ENCODE peak calls at places on chromosomes 11 and 22, in five cellular contexts. P is neuronal stem cell, L is vagina, E is adrenal gland, Y is transverse colon. U is an unnamed sample.

GRCh38 chr11:62560566-62561103 is 13.1 kb downstream of the EEF1G start:
- DNase-seq in L (no peak), P (peak), Y (peak), E (peak), U (peak)

GRCh38 chr11:122235615-122236014 is 119.6 kb upstream of the BLID start:
- DNase-seq in P (no peak), Y (no peak), E (no peak), L (no peak), U (no peak)

GRCh38 chr11:24593332-24593731 is 96.5 kb downstream of the LUZP2 start:
- DNase-seq in Y (no peak), L (no peak), E (no peak), P (no peak), U (no peak)

GRCh38 chr22:20206709-20207215 is 55.9 kb upstream of the CCDC188 start:
- DNase-seq in Y (peak), L (no peak), P (no peak), E (no peak), U (no peak)

GRCh38 chr11:62804310-62805043 is 763 bp downstream of the NXF1 start:
- DNase-seq in Y (no peak), L (no peak), P (no peak), E (no peak), U (no peak)

GRCh38 chr11:122062763-122063162 is 53.3 kb downstream of the BLID start:
- DNase-seq in Y (no peak), E (no peak), L (no peak), P (no peak), U (no peak)

GRCh38 chr11:76210920-76211851 is 4.9 kb upstream of the WNT11 start:
- DNase-seq in L (no peak), Y (peak), P (no peak), E (no peak), U (no peak)

GRCh38 chr11:77115181-77115611 is 12.6 kb downstream of the OMP start:
- DNase-seq in L (no peak), E (no peak), Y (no peak), P (no peak), U (no peak)

GRCh38 chr22:32853662-32854061 is 52.2 kb downstream of the TIMP3 start:
- DNase-seq in P (no peak), L (no peak), Y (no peak), E (no peak), U (no peak)

GRCh38 chr11:109422755-109423113 is 744 bp downstream of the C11orf87 start:
- DNase-seq in L (no peak), Y (no peak), P (no peak), E (no peak), U (peak)

GRCh38 chr11:3738241-3738640 is 59.1 kb downstream of the NUP98 start:
- DNase-seq in L (no peak), E (no peak), P (no peak), Y (no peak), U (no peak)

GRCh38 chr11:47586043-47586442 is 435 bp upstream of the FAM180B start:
- DNase-seq in Y (no peak), L (no peak), P (no peak), E (no peak), U (no peak)

GRCh38 chr11:94762208-94762607 is 5.9 kb upstream of the AMOTL1 start:
- DNase-seq in Y (no peak), L (no peak), P (no peak), E (no peak), U (no peak)

GRCh38 chr11:120289426-120289825 is 35.7 kb upstream of the TLCD5 start:
- DNase-seq in E (no peak), Y (no peak), P (no peak), L (no peak), U (no peak)

GRCh38 chr22:29427176-29427760 is 11.1 kb upstream of the RFPL1 start:
- DNase-seq in P (no peak), E (no peak), L (peak), Y (no peak), U (no peak)

GRCh38 chr11:73652046-73652730 is 5.8 kb downstream of the PLEKHB1 start:
- DNase-seq in P (peak), L (no peak), Y (peak), E (no peak), U (peak)

GRCh38 chr11:130219148-130219547 is 59.6 kb downstream of the ST14 start:
- DNase-seq in P (no peak), Y (no peak), L (no peak), E (peak), U (no peak)

GRCh38 chr11:78218707-78219492 is 30.2 kb downstream of the USP35 start:
- DNase-seq in E (peak), P (no peak), Y (no peak), L (peak), U (no peak)

GRCh38 chr11:106461839-106462545 is 384.5 kb downstream of the AASDHPPT start:
- DNase-seq in E (no peak), L (no peak), P (no peak), Y (no peak), U (peak)

GRCh38 chr22:29773233-29773632 is 6.1 kb downstream of the UQCR10 start:
- DNase-seq in L (no peak), Y (no peak), E (peak), P (no peak), U (no peak)

GRCh38 chr22:39808087-39808486 is 85.5 kb downstream of the ENTHD1 start:
- DNase-seq in E (peak), L (no peak), Y (peak), P (no peak), U (peak)

GRCh38 chr22:38718414-38718813 is 12.7 kb downstream of the GTPBP1 start:
- DNase-seq in Y (peak), P (no peak), L (no peak), E (peak), U (peak)

GRCh38 chr11:86637976-86638375 is 34.4 kb downstream of the ME3 start:
- DNase-seq in Y (no peak), L (no peak), P (no peak), E (no peak), U (no peak)

GRCh38 chr11:63599211-63600122 is 14.8 kb downstream of the PLAAT3 start:
- DNase-seq in Y (no peak), E (peak), P (no peak), L (no peak), U (no peak)

GRCh38 chr11:34640050-34640971 is 19.4 kb downstream of the EHF start:
- DNase-seq in L (no peak), P (no peak), Y (peak), E (no peak), U (peak)

GRCh38 chr11:2366271-2366670 is 10.8 kb upstream of the CD81 start:
- DNase-seq in E (no peak), L (no peak), P (no peak), Y (no peak), U (no peak)

GRCh38 chr11:114208371-114208770 is 87.8 kb upstream of the NNMT start:
- DNase-seq in Y (no peak), E (no peak), P (no peak), L (no peak), U (no peak)

GRCh38 chr11:57514538-57515331 is 767 bp downstream of the SLC43A1 start:
- DNase-seq in E (peak), Y (peak), P (no peak), L (no peak), U (peak)

GRCh38 chr11:26717761-26718160 is 4.1 kb downstream of the SLC5A12 start:
- DNase-seq in L (no peak), E (no peak), Y (no peak), P (no peak), U (no peak)

GRCh38 chr11:27914080-27914479 is 193.9 kb downstream of the KIF18A start:
- DNase-seq in L (no peak), Y (no peak), E (no peak), P (no peak), U (no peak)

GRCh38 chr22:31343235-31344191 is 2.6 kb downstream of the PATZ1 start:
- DNase-seq in L (no peak), Y (peak), E (no peak), P (peak), U (peak)

GRCh38 chr22:38494498-38494897 is 11.6 kb downstream of the DDX17 start:
- DNase-seq in E (peak), P (no peak), Y (no peak), L (no peak), U (no peak)

GRCh38 chr11:70545626-70545945 is 147.3 kb downstream of the CTTN start:
- DNase-seq in Y (no peak), E (no peak), L (no peak), P (no peak), U (no peak)

GRCh38 chr11:111528557-111528956 is 12.0 kb upstream of the LAYN start:
- DNase-seq in E (no peak), P (no peak), L (no peak), Y (no peak), U (no peak)

DNA sequence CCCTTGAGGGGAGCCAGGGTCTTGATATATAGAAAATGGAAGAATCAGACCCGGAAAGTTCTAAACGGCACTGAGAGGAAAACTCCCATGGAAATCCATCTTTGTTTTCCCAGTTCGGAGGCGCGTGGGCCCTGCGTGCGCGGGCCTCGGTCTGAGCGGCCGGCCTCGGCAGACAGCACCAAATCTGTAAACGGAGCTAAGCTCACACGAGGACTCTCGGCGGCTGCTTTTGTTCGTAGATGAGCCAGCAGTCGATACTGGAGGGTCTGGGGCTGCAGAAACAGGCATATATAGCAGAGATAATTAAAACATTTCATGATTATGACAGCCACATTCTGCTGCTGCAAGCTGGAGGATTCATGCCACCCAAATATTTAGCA is 68.5 kb upstream of the PPARA start:
- DNase-seq in P (no peak), L (no peak), E (peak), Y (peak), U (peak)
- H3K4me3 ChIP-seq in P (no peak), L (peak), E (peak), Y (peak), U (no peak)

GRCh38 chr11:66336234-66337102 is at the start of gene RIN1:
- DNase-seq in E (peak), Y (peak), P (no peak), L (no peak), U (peak)
- H3K4me3 ChIP-seq in E (peak), Y (peak), P (peak), L (peak), U (peak)

DNA sequence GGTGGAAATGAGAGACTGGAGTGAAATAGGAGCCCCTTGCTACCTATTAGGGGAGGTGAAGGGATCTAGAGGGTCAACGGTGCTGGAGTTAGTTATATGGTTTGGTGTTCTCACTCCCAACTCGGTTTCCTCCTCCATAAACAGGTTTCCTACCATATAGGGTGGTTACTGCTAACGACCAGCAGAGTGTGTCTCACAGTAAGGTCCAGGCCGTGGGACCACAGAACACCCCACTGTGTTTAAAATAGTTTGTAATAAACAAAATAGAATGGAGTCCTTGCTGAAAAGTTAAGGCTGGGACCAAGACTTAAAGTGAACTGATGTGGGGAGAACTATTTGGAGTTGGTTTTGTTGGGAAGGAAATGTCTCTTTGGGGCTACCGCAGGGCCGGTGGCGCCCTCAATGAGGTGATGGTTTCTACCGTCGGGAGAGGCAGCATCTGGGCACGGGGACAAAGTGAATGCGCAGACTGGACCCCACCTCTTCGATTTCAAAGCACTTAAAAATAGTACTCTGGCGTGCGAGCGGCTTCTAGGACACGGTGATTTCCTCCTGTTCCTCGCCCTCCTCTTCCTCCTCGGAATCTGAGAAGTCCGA is 4.5 kb downstream of the DBX1 start:
- DNase-seq in L (no peak), E (no peak), Y (no peak), P (no peak), U (peak)
- H3K4me3 ChIP-seq in L (no peak), E (no peak), Y (peak), P (no peak), U (peak)

GRCh38 chr11:65540290-65541092 is 15.6 kb downstream of the SCYL1 start:
- DNase-seq in P (peak), Y (peak), L (no peak), E (peak), U (peak)

GRCh38 chr11:65539401-65540289 is 14.8 kb downstream of the SCYL1 start:
- DNase-seq in E (no peak), Y (peak), P (no peak), L (no peak), U (peak)

GRCh38 chr11:65542738-65543390 is 15.3 kb downstream of the LTBP3 start:
- DNase-seq in Y (no peak), E (no peak), P (no peak), L (no peak), U (no peak)

GRCh38 chr11:65538915-65539374 is 14.1 kb downstream of the SCYL1 start:
- DNase-seq in E (no peak), Y (no peak), L (no peak), P (no peak), U (peak)

GRCh38 chr11:65541093-65542010 is 16.5 kb downstream of the SCYL1 start:
- DNase-seq in E (no peak), L (no peak), P (no peak), Y (no peak), U (no peak)
- H3K4me3 ChIP-seq in E (no peak), L (peak), P (no peak), Y (peak), U (peak)

GRCh38 chr22:45890351-45890635 is 86.7 kb downstream of the WNT7B start:
- DNase-seq in L (no peak), P (no peak), Y (no peak), E (no peak), U (no peak)

GRCh38 chr22:45887202-45888131 is 89.5 kb downstream of the WNT7B start:
- DNase-seq in P (no peak), L (no peak), Y (no peak), E (no peak), U (no peak)

GRCh38 chr22:45889093-45889538 is 87.8 kb downstream of the WNT7B start:
- DNase-seq in L (no peak), Y (no peak), E (no peak), P (no peak), U (no peak)

GRCh38 chr22:45889539-45890350 is 87.2 kb downstream of the WNT7B start:
- DNase-seq in E (no peak), L (no peak), Y (no peak), P (peak), U (peak)

GRCh38 chr22:45888221-45889092 is 88.5 kb downstream of the WNT7B start:
- DNase-seq in E (no peak), L (no peak), P (no peak), Y (no peak), U (no peak)
- H3K4me3 ChIP-seq in E (no peak), L (no peak), P (no peak), Y (no peak), U (no peak)

GRCh38 chr22:42074846-42075245 is 798 bp downstream of the PHETA2 start:
- DNase-seq in Y (no peak), P (no peak), L (no peak), E (peak), U (no peak)
- H3K4me3 ChIP-seq in Y (peak), P (no peak), L (peak), E (peak), U (no peak)

GRCh38 chr11:40186401-40187091 is 1272.9 kb downstream of the LRRC4C start:
- DNase-seq in Y (no peak), P (no peak), L (no peak), E (no peak), U (peak)
- H3K4me3 ChIP-seq in Y (no peak), P (no peak), L (no peak), E (no peak), U (no peak)

GRCh38 chr22:35971418-35972119 is 57.1 kb downstream of the RBFOX2 start:
- DNase-seq in P (no peak), Y (no peak), L (no peak), E (no peak), U (no peak)
- H3K4me3 ChIP-seq in P (peak), Y (no peak), L (no peak), E (no peak), U (no peak)

DNA sequence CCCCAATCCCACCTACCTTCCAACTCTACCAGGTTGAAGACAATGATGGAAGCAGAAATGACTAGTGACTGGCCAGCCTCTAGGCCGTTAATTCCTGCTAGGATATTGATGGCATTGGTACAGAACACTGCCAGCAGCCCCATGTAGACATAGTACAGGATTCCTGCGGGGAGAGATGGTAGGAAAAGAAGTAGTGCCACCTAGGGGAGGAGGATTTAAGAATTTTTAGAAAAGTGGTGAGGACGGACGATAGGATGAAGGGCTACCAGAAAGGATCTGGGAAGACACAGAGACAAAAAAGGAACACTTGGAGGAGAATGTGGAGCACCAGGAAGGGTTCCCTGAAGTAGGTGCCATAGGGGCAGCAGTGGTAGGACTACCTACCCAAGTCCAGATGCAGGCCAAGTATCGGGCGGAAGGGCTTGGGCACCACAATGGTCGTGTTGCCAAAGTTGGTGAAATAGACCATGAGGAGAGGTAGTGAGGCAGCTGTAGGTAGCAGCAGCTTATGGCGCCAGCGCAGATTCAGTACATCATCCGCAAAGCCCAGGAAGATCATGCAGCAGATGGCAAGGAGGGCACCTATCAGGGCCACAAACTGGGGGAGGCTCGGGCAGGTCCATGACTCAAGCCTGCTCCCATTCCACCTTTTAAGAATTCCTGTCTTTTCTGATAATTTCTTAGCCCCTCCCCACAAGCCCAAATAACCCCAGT is 1.2 kb downstream of the DPAGT1 start:
- DNase-seq in L (no peak), Y (no peak), P (no peak), E (no peak), U (peak)
- H3K4me3 ChIP-seq in L (peak), Y (peak), P (peak), E (no peak), U (peak)

U was measured in neural progenitor cell.